ENCODE peak calls at places on chromosomes 7 and 10, in four cellular contexts. One of them, this sample, is unnamed.

GRCh38 chr7:38630720-38631673 is at the start of gene AMPH:
- DNase-seq in HCT116: no peak
- DNase-seq in lower lobe of right lung: peak; percentile 48
- DNase-seq in BE2C: peak; percentile 12
- DNase-seq in this sample: peak; percentile 68

GRCh38 chr10:29424017-29424416 is 135.1 kb downstream of the LYZL1 start:
- DNase-seq in HCT116: no peak
- DNase-seq in lower lobe of right lung: no peak
- DNase-seq in BE2C: no peak
- DNase-seq in this sample: no peak

GRCh38 chr10:116760919-116761318 is 18.6 kb upstream of the HSPA12A start:
- DNase-seq in HCT116: no peak
- DNase-seq in lower lobe of right lung: no peak
- DNase-seq in BE2C: no peak
- DNase-seq in this sample: peak; percentile 16

GRCh38 chr10:48493083-48493871 is 111.6 kb downstream of the ARHGAP22 start:
- DNase-seq in HCT116: no peak
- DNase-seq in lower lobe of right lung: peak; percentile 71
- DNase-seq in BE2C: peak; percentile 73
- DNase-seq in this sample: no peak

GRCh38 chr7:100875356-100875751 is 451 bp downstream of the SRRT start:
- DNase-seq in HCT116: no peak
- DNase-seq in lower lobe of right lung: no peak
- DNase-seq in BE2C: no peak
- DNase-seq in this sample: no peak

GRCh38 chr7:74587435-74588126 is 69.9 kb upstream of the GTF2I start:
- DNase-seq in HCT116: no peak
- DNase-seq in lower lobe of right lung: peak; percentile 84
- DNase-seq in BE2C: peak; percentile 95
- DNase-seq in this sample: peak; percentile 90

GRCh38 chr7:55477781-55478374 is 94.4 kb downstream of the VOPP1 start:
- DNase-seq in HCT116: no peak
- DNase-seq in lower lobe of right lung: no peak
- DNase-seq in BE2C: no peak
- DNase-seq in this sample: no peak

GRCh38 chr7:141864765-141865447 is 23.6 kb upstream of the PRSS37 start:
- DNase-seq in HCT116: no peak
- DNase-seq in lower lobe of right lung: no peak
- DNase-seq in BE2C: no peak
- DNase-seq in this sample: no peak

GRCh38 chr10:3807221-3807927 is 22.4 kb upstream of the KLF6 start:
- DNase-seq in HCT116: no peak
- DNase-seq in lower lobe of right lung: no peak
- DNase-seq in BE2C: no peak
- DNase-seq in this sample: no peak

GRCh38 chr7:101650579-101651081 is 21.5 kb upstream of the MYL10 start:
- DNase-seq in HCT116: no peak
- DNase-seq in lower lobe of right lung: no peak
- DNase-seq in BE2C: no peak
- DNase-seq in this sample: no peak

GRCh38 chr10:25061711-25062455 is 45.5 kb downstream of the THNSL1 start:
- DNase-seq in HCT116: no peak
- DNase-seq in lower lobe of right lung: no peak
- DNase-seq in BE2C: no peak
- DNase-seq in this sample: no peak

GRCh38 chr10:98353105-98353504 is 61.9 kb downstream of the PYROXD2 start:
- DNase-seq in HCT116: no peak
- DNase-seq in lower lobe of right lung: no peak
- DNase-seq in BE2C: no peak
- DNase-seq in this sample: no peak

GRCh38 chr7:16295558-16295957 is 125.8 kb downstream of the CRPPA start:
- DNase-seq in HCT116: no peak
- DNase-seq in lower lobe of right lung: no peak
- DNase-seq in BE2C: no peak
- DNase-seq in this sample: no peak

GRCh38 chr10:8950978-8951377 is 896.5 kb downstream of the GATA3 start:
- DNase-seq in HCT116: no peak
- DNase-seq in lower lobe of right lung: no peak
- DNase-seq in BE2C: no peak
- DNase-seq in this sample: no peak

GRCh38 chr10:75773139-75773801 is 341.8 kb downstream of the LRMDA start:
- DNase-seq in HCT116: no peak
- DNase-seq in lower lobe of right lung: no peak
- DNase-seq in BE2C: no peak
- DNase-seq in this sample: no peak

GRCh38 chr10:73858013-73858708 is 16.2 kb downstream of the CAMK2G start:
- DNase-seq in HCT116: no peak
- DNase-seq in lower lobe of right lung: no peak
- DNase-seq in BE2C: no peak
- DNase-seq in this sample: no peak

GRCh38 chr10:96577037-96577436 is 9.8 kb downstream of the TM9SF3 start:
- DNase-seq in HCT116: no peak
- DNase-seq in lower lobe of right lung: no peak
- DNase-seq in BE2C: no peak
- DNase-seq in this sample: no peak
- H3K4me1 ChIP-seq in HCT116: peaks cover 4% of the 10 kb centered on the region
- H3K4me1 ChIP-seq in lower lobe of right lung: peaks cover 46% of the 10 kb centered on the region
- H3K4me1 ChIP-seq in BE2C: no peaks in the 10 kb centered on the region
- H3K4me1 ChIP-seq in this sample: peaks cover 42% of the 10 kb centered on the region

GRCh38 chr10:101224060-101224909 is 5.0 kb downstream of the LBX1 start:
- DNase-seq in HCT116: no peak
- DNase-seq in lower lobe of right lung: no peak
- DNase-seq in BE2C: no peak
- DNase-seq in this sample: no peak
- H3K4me1 ChIP-seq in HCT116: peaks cover 10% of the 10 kb centered on the region
- H3K4me1 ChIP-seq in lower lobe of right lung: peaks cover 54% of the 10 kb centered on the region
- H3K4me1 ChIP-seq in BE2C: no peaks in the 10 kb centered on the region
- H3K4me1 ChIP-seq in this sample: peaks cover 87% of the 10 kb centered on the region

GRCh38 chr10:95648138-95648537 is 8.4 kb downstream of the ALDH18A1 start:
- DNase-seq in HCT116: no peak
- DNase-seq in lower lobe of right lung: no peak
- DNase-seq in BE2C: no peak
- DNase-seq in this sample: no peak

GRCh38 chr10:95653895-95654294 is 2.6 kb downstream of the ALDH18A1 start:
- DNase-seq in HCT116: no peak
- DNase-seq in lower lobe of right lung: no peak
- DNase-seq in BE2C: no peak
- DNase-seq in this sample: no peak

GRCh38 chr10:95650232-95650631 is 6.3 kb downstream of the ALDH18A1 start:
- DNase-seq in HCT116: no peak
- DNase-seq in lower lobe of right lung: no peak
- DNase-seq in BE2C: no peak
- DNase-seq in this sample: no peak

GRCh38 chr10:95655571-95656290 is 780 bp downstream of the ALDH18A1 start:
- DNase-seq in HCT116: no peak
- DNase-seq in lower lobe of right lung: no peak
- DNase-seq in BE2C: peak; percentile 22
- DNase-seq in this sample: peak; percentile 80

GRCh38 chr10:95651346-95652115 is 5.0 kb downstream of the ALDH18A1 start:
- DNase-seq in HCT116: no peak
- DNase-seq in lower lobe of right lung: no peak
- DNase-seq in BE2C: no peak
- DNase-seq in this sample: no peak
- H3K4me1 ChIP-seq in HCT116: peaks cover 4% of the 10 kb centered on the region
- H3K4me1 ChIP-seq in lower lobe of right lung: peaks cover 13% of the 10 kb centered on the region
- H3K4me1 ChIP-seq in BE2C: no peaks in the 10 kb centered on the region
- H3K4me1 ChIP-seq in this sample: peaks cover 18% of the 10 kb centered on the region

DNA sequence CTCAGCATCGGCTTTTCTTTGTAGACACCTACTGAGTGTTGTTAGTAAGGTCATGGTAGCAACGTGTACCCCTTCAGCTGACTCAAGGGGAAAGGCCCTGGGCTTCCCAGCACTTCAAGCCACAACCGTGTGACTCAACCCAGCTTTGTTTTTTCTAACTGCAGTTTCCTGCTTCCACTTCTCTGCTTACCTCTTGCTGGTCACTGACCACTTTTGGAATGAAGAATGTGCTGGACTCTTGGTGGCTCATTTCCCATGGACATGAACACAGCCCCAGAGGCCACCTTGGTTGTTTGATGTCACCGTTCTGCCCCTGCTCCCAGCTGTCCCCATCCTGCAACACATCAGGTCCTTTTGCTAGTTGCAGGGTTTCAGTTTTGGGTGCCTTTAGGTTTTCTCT is 69.5 kb upstream of the ZNF438 start:
- DNase-seq in HCT116: peak; percentile 85
- DNase-seq in lower lobe of right lung: no peak
- DNase-seq in BE2C: no peak
- DNase-seq in this sample: no peak
- H3K4me1 ChIP-seq in HCT116: peaks cover 32% of the 10 kb centered on the region
- H3K4me1 ChIP-seq in lower lobe of right lung: peaks cover 5% of the 10 kb centered on the region
- H3K4me1 ChIP-seq in BE2C: no peaks in the 10 kb centered on the region
- H3K4me1 ChIP-seq in this sample: no peaks in the 10 kb centered on the region

GRCh38 chr7:69603937-69604494 is 5.7 kb downstream of the AUTS2 start:
- DNase-seq in HCT116: no peak
- DNase-seq in lower lobe of right lung: no peak
- DNase-seq in BE2C: no peak
- DNase-seq in this sample: no peak
- H3K4me1 ChIP-seq in HCT116: no peaks in the 10 kb centered on the region
- H3K4me1 ChIP-seq in lower lobe of right lung: peaks cover 15% of the 10 kb centered on the region
- H3K4me1 ChIP-seq in BE2C: no peaks in the 10 kb centered on the region
- H3K4me1 ChIP-seq in this sample: peaks cover 34% of the 10 kb centered on the region

GRCh38 chr7:128836729-128837348 is 6.6 kb downstream of the FLNC start:
- DNase-seq in HCT116: no peak
- DNase-seq in lower lobe of right lung: peak; percentile 32
- DNase-seq in BE2C: no peak
- DNase-seq in this sample: no peak

GRCh38 chr7:128838981-128839731 is 8.9 kb downstream of the FLNC start:
- DNase-seq in HCT116: no peak
- DNase-seq in lower lobe of right lung: no peak
- DNase-seq in BE2C: no peak
- DNase-seq in this sample: no peak

GRCh38 chr7:128835790-128836641 is 5.8 kb downstream of the FLNC start:
- DNase-seq in HCT116: no peak
- DNase-seq in lower lobe of right lung: peak; percentile 39
- DNase-seq in BE2C: no peak
- DNase-seq in this sample: peak; percentile 61

GRCh38 chr7:128838109-128838779 is 8.0 kb downstream of the FLNC start:
- DNase-seq in HCT116: no peak
- DNase-seq in lower lobe of right lung: peak; percentile 39
- DNase-seq in BE2C: no peak
- DNase-seq in this sample: no peak

DNA sequence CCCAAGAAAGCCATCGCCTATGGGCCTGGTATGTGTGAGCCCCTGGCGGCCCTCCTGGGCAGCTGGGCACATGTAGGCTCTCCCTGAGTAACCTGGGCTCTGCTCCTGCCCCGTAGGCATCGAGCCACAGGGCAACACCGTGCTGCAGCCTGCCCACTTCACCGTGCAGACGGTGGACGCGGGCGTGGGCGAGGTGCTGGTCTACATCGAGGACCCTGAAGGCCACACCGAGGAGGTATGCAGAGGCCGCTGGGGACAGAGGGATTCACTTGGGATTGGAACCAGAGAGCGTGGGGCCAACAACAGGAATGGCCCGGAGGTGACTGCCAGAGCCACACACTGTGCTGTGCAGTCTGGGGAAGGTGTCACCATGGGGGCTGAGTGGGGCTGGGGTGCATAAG is 7.3 kb downstream of the FLNC start:
- DNase-seq in HCT116: no peak
- DNase-seq in lower lobe of right lung: no peak
- DNase-seq in BE2C: no peak
- DNase-seq in this sample: peak; percentile 50
- H3K4me1 ChIP-seq in HCT116: peaks cover 24% of the 10 kb centered on the region
- H3K4me1 ChIP-seq in lower lobe of right lung: peaks cover 15% of the 10 kb centered on the region
- H3K4me1 ChIP-seq in BE2C: peaks cover 16% of the 10 kb centered on the region
- H3K4me1 ChIP-seq in this sample: peaks cover 23% of the 10 kb centered on the region

GRCh38 chr7:44276571-44277101 is 48.8 kb downstream of the CAMK2B start:
- DNase-seq in HCT116: no peak
- DNase-seq in lower lobe of right lung: peak; percentile 28
- DNase-seq in BE2C: peak; percentile 1
- DNase-seq in this sample: peak; percentile 62
- H3K4me1 ChIP-seq in HCT116: no peaks in the 10 kb centered on the region
- H3K4me1 ChIP-seq in lower lobe of right lung: no peaks in the 10 kb centered on the region
- H3K4me1 ChIP-seq in BE2C: peaks cover 9% of the 10 kb centered on the region
- H3K4me1 ChIP-seq in this sample: peaks cover 4% of the 10 kb centered on the region

GRCh38 chr7:4692055-4692454 is 10.0 kb downstream of the FOXK1 start:
- DNase-seq in HCT116: no peak
- DNase-seq in lower lobe of right lung: no peak
- DNase-seq in BE2C: no peak
- DNase-seq in this sample: no peak

GRCh38 chr7:4687956-4688355 is 5.9 kb downstream of the FOXK1 start:
- DNase-seq in HCT116: no peak
- DNase-seq in lower lobe of right lung: no peak
- DNase-seq in BE2C: no peak
- DNase-seq in this sample: no peak

GRCh38 chr7:4689668-4690067 is 7.6 kb downstream of the FOXK1 start:
- DNase-seq in HCT116: no peak
- DNase-seq in lower lobe of right lung: no peak
- DNase-seq in BE2C: no peak
- DNase-seq in this sample: no peak

GRCh38 chr7:4690953-4691856 is 9.1 kb downstream of the FOXK1 start:
- DNase-seq in HCT116: no peak
- DNase-seq in lower lobe of right lung: no peak
- DNase-seq in BE2C: no peak
- DNase-seq in this sample: no peak

GRCh38 chr7:4689151-4689550 is 7.1 kb downstream of the FOXK1 start:
- DNase-seq in HCT116: no peak
- DNase-seq in lower lobe of right lung: no peak
- DNase-seq in BE2C: no peak
- DNase-seq in this sample: no peak
- H3K4me1 ChIP-seq in HCT116: peaks cover 29% of the 10 kb centered on the region
- H3K4me1 ChIP-seq in lower lobe of right lung: peaks cover 70% of the 10 kb centered on the region
- H3K4me1 ChIP-seq in BE2C: no peaks in the 10 kb centered on the region
- H3K4me1 ChIP-seq in this sample: peaks cover 57% of the 10 kb centered on the region